ENCODE peak calls at places on chromosomes 1 and 21, in four cellular contexts. One of them, this sample, is unnamed.
A peak's percentile ranks its signal among the peaks of the same experiment; 100 is the strongest.

GRCh38 chr1:202656951-202657646 is 53.2 kb downstream of the SYT2 start:
- DNase-seq in H1: peak; percentile 39
- DNase-seq in mesendoderm: peak; percentile 93
- DNase-seq in IMR-90: peak; percentile 46
- DNase-seq in this sample: peak; percentile 84

GRCh38 chr1:62599044-62599443 is 1.7 kb downstream of the ANGPTL3 start:
- DNase-seq in IMR-90: peak; percentile 47
- DNase-seq in mesendoderm: no peak
- DNase-seq in H1: no peak
- DNase-seq in this sample: no peak

GRCh38 chr21:45874716-45875415 is 106.7 kb upstream of the COL6A1 start:
- DNase-seq in H1: no peak
- DNase-seq in mesendoderm: no peak
- DNase-seq in IMR-90: peak; percentile 98
- DNase-seq in this sample: no peak

GRCh38 chr1:90564164-90564563 is 152.9 kb downstream of the BARHL2 start:
- DNase-seq in IMR-90: no peak
- DNase-seq in mesendoderm: no peak
- DNase-seq in H1: no peak
- DNase-seq in this sample: no peak

GRCh38 chr1:198528376-198528775 is 12.1 kb downstream of the ATP6V1G3 start:
- DNase-seq in IMR-90: peak; percentile 54
- DNase-seq in mesendoderm: no peak
- DNase-seq in H1: no peak
- DNase-seq in this sample: no peak

GRCh38 chr21:29077651-29078090 is 4.2 kb upstream of the CCT8 start:
- DNase-seq in IMR-90: peak; percentile 48
- DNase-seq in mesendoderm: no peak
- DNase-seq in H1: no peak
- DNase-seq in this sample: no peak

GRCh38 chr1:4132525-4133308 is 232.6 kb upstream of the C1orf174 start:
- DNase-seq in IMR-90: no peak
- DNase-seq in mesendoderm: no peak
- DNase-seq in H1: no peak
- DNase-seq in this sample: no peak

GRCh38 chr1:203103201-203103600 is 17.4 kb upstream of the MYOG start:
- DNase-seq in H1: no peak
- DNase-seq in IMR-90: no peak
- DNase-seq in mesendoderm: no peak
- DNase-seq in this sample: no peak

GRCh38 chr1:22326372-22326915 is 125.2 kb upstream of the ZBTB40 start:
- DNase-seq in IMR-90: no peak
- DNase-seq in mesendoderm: no peak
- DNase-seq in H1: no peak
- DNase-seq in this sample: peak; percentile 17

GRCh38 chr1:232853994-232854532 is 48.8 kb downstream of the MAP10 start:
- DNase-seq in H1: no peak
- DNase-seq in IMR-90: peak; percentile 83
- DNase-seq in mesendoderm: no peak
- DNase-seq in this sample: no peak

GRCh38 chr1:196678510-196678884 is 26.7 kb downstream of the CFH start:
- DNase-seq in mesendoderm: peak; percentile 7
- DNase-seq in IMR-90: peak; percentile 81
- DNase-seq in H1: no peak
- DNase-seq in this sample: no peak

GRCh38 chr21:26130249-26130896 is 40.2 kb downstream of the APP start:
- DNase-seq in mesendoderm: peak; percentile 51
- DNase-seq in IMR-90: peak; percentile 82
- DNase-seq in H1: no peak
- DNase-seq in this sample: no peak

GRCh38 chr1:92653605-92654381 is 131.1 kb downstream of the EVI5 start:
- DNase-seq in IMR-90: no peak
- DNase-seq in H1: no peak
- DNase-seq in mesendoderm: peak; percentile 7
- DNase-seq in this sample: no peak

GRCh38 chr1:246001821-246002220 is 505.3 kb downstream of the SMYD3 start:
- DNase-seq in mesendoderm: no peak
- DNase-seq in H1: no peak
- DNase-seq in IMR-90: peak; percentile 55
- DNase-seq in this sample: no peak

GRCh38 chr1:206455681-206456344 is 14.5 kb upstream of the IKBKE start:
- DNase-seq in IMR-90: no peak
- DNase-seq in H1: no peak
- DNase-seq in mesendoderm: no peak
- DNase-seq in this sample: no peak

GRCh38 chr1:163877016-163877415 is 555.3 kb downstream of the NUF2 start:
- DNase-seq in mesendoderm: no peak
- DNase-seq in IMR-90: no peak
- DNase-seq in H1: no peak
- DNase-seq in this sample: no peak

GRCh38 chr21:33541756-33542639 is at the start of gene GART:
- DNase-seq in mesendoderm: peak; percentile 89
- DNase-seq in H1: peak; percentile 39
- DNase-seq in IMR-90: peak; percentile 65
- DNase-seq in this sample: peak; percentile 85

GRCh38 chr1:12196641-12197482 is 30.1 kb downstream of the TNFRSF1B start:
- DNase-seq in IMR-90: no peak
- DNase-seq in H1: no peak
- DNase-seq in mesendoderm: peak; percentile 85
- DNase-seq in this sample: peak; percentile 78

GRCh38 chr1:196558424-196558823 is 49.8 kb downstream of the KCNT2 start:
- DNase-seq in IMR-90: peak; percentile 69
- DNase-seq in mesendoderm: peak; percentile 34
- DNase-seq in H1: no peak
- DNase-seq in this sample: no peak

GRCh38 chr1:209530990-209531389 is 52.5 kb upstream of the CAMK1G start:
- DNase-seq in IMR-90: no peak
- DNase-seq in mesendoderm: no peak
- DNase-seq in H1: no peak
- DNase-seq in this sample: no peak

GRCh38 chr1:87330954-87331318 is 2.3 kb downstream of the LMO4 start:
- DNase-seq in IMR-90: no peak
- DNase-seq in mesendoderm: no peak
- DNase-seq in H1: no peak
- DNase-seq in this sample: peak; percentile 38

GRCh38 chr1:174191255-174191906 is 32.1 kb downstream of the RABGAP1L start:
- DNase-seq in IMR-90: peak; percentile 56
- DNase-seq in mesendoderm: no peak
- DNase-seq in H1: no peak
- DNase-seq in this sample: no peak

GRCh38 chr1:182368369-182368768 is 23.2 kb downstream of the GLUL start:
- DNase-seq in IMR-90: no peak
- DNase-seq in H1: no peak
- DNase-seq in mesendoderm: no peak
- DNase-seq in this sample: no peak
- H3K56ac ChIP-seq in IMR-90: no peak overlapping the region
- H3K56ac ChIP-seq in H1: no peak overlapping the region
- H3K56ac ChIP-seq in mesendoderm: no peak overlapping the region
- H3K56ac ChIP-seq in this sample: no peak overlapping the region

GRCh38 chr1:30719406-30720270 is 3.7 kb downstream of the MATN1 start:
- DNase-seq in mesendoderm: no peak
- DNase-seq in H1: peak; percentile 62
- DNase-seq in IMR-90: peak; percentile 50
- DNase-seq in this sample: no peak
- H2AK5ac ChIP-seq in mesendoderm: no peak overlapping the region
- H2AK5ac ChIP-seq in H1: no peak overlapping the region
- H2AK5ac ChIP-seq in IMR-90: peak overlapping the region; percentile 64
- H2AK5ac ChIP-seq in this sample: no peak overlapping the region

GRCh38 chr1:64186898-64187280 is 16.5 kb upstream of the UBE2U start:
- DNase-seq in mesendoderm: no peak
- DNase-seq in IMR-90: no peak
- DNase-seq in H1: no peak
- DNase-seq in this sample: no peak

GRCh38 chr1:64183985-64184440 is 19.4 kb upstream of the UBE2U start:
- DNase-seq in mesendoderm: no peak
- DNase-seq in H1: no peak
- DNase-seq in IMR-90: peak; percentile 93
- DNase-seq in this sample: no peak

GRCh38 chr1:64183380-64183984 is 19.9 kb upstream of the UBE2U start:
- DNase-seq in IMR-90: peak; percentile 61
- DNase-seq in H1: no peak
- DNase-seq in mesendoderm: peak; percentile 42
- DNase-seq in this sample: peak; percentile 59

GRCh38 chr1:64186138-64186897 is 17.1 kb upstream of the UBE2U start:
- DNase-seq in mesendoderm: no peak
- DNase-seq in H1: no peak
- DNase-seq in IMR-90: no peak
- DNase-seq in this sample: no peak

DNA sequence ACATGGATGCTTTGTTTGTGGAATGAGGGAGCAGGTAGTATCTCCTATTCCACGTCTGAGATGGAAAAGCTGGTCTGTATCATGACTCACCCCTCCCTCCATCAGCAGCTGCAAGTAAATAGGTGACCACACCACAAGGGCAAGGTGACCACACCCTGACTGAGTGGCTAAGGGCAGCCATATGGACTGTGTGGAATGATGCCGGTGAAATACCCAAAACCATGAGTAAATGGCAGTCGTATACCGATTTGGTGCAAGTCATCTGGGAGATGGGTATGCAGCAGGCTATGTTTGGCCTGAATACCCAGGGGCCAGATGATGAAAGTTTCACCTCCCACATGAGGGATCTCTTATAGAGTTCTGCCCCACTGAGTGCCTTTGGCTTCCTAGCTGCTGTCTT is 15.8 kb upstream of the UBE2U start:
- DNase-seq in mesendoderm: no peak
- DNase-seq in IMR-90: no peak
- DNase-seq in H1: no peak
- DNase-seq in this sample: no peak
- H3K56ac ChIP-seq in mesendoderm: no peak overlapping the region
- H3K56ac ChIP-seq in IMR-90: no peak overlapping the region
- H3K56ac ChIP-seq in H1: no peak overlapping the region
- H3K56ac ChIP-seq in this sample: no peak overlapping the region

GRCh38 chr1:247371801-247372259 is 40.2 kb upstream of the ZNF496 start:
- DNase-seq in mesendoderm: no peak
- DNase-seq in IMR-90: no peak
- DNase-seq in H1: no peak
- DNase-seq in this sample: no peak
- H2AK5ac ChIP-seq in mesendoderm: no peak overlapping the region
- H2AK5ac ChIP-seq in IMR-90: no peak overlapping the region
- H2AK5ac ChIP-seq in H1: no peak overlapping the region
- H2AK5ac ChIP-seq in this sample: no peak overlapping the region

DNA sequence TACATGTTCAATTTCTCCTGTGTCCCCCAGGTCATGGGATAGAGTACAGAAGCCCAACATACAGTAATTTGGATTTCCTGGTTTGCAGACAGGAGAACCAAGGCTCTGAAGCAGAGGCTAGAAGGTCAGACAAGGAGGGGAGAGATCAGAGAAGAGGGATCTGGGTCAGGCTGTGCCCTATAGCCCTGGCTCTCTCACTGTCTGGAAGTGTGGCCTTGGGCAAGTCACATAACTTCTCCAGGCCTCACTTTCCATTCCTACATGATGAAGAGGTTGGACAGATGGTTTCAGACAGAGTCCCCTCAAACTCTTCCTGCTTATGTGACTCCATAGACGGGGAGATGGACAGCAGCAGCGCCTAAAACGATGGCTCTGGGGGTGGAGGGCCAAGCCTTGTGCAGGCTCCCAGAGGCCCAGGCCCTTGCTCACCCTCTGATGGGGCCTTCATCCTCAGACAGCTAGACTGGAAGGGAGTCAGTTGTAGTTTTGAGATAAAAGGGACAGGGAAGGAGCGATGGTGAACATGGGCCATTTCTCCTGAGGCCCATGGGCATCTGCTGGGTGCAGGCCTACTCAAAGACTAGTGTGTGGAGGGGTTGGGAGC is 2.9 kb downstream of the TRIM62 start:
- DNase-seq in H1: no peak
- DNase-seq in IMR-90: no peak
- DNase-seq in mesendoderm: no peak
- DNase-seq in this sample: no peak
- H3K56ac ChIP-seq in H1: no peak overlapping the region
- H3K56ac ChIP-seq in IMR-90: no peak overlapping the region
- H3K56ac ChIP-seq in mesendoderm: no peak overlapping the region
- H3K56ac ChIP-seq in this sample: no peak overlapping the region

This sample was measured in H9.